ENCODE peak calls at places on chromosomes 4 and X, in seven cellular contexts. One of them, this sample, is unnamed.
A peak's percentile ranks its signal among the peaks of the same experiment; 100 is the strongest.

GRCh38 chr4:155802573-155802972 is 43.8 kb downstream of the GUCY1B1 start:
- DNase-seq in transverse colon: no peak
- DNase-seq in tibial artery: no peak
- DNase-seq in brain microvascular endothelial cell: no peak
- DNase-seq in IMR-90: peak; percentile 58
- DNase-seq in CD8-positive, alpha-beta T cell: no peak
- DNase-seq in lower lobe of right lung: no peak
- DNase-seq in this sample: no peak

GRCh38 chr4:81786063-81786763 is 314.5 kb upstream of the RASGEF1B start:
- DNase-seq in transverse colon: peak; percentile 19
- DNase-seq in tibial artery: no peak
- DNase-seq in brain microvascular endothelial cell: peak; percentile 27
- DNase-seq in IMR-90: no peak
- DNase-seq in CD8-positive, alpha-beta T cell: no peak
- DNase-seq in lower lobe of right lung: no peak
- DNase-seq in this sample: peak; percentile 31

GRCh38 chr4:187849556-187850245 is 145.9 kb upstream of the ZFP42 start:
- DNase-seq in transverse colon: no peak
- DNase-seq in tibial artery: no peak
- DNase-seq in brain microvascular endothelial cell: no peak
- DNase-seq in IMR-90: no peak
- DNase-seq in CD8-positive, alpha-beta T cell: no peak
- DNase-seq in lower lobe of right lung: no peak
- DNase-seq in this sample: no peak

GRCh38 chr4:78749258-78749971 is 26.7 kb upstream of the BMP2K start:
- DNase-seq in transverse colon: no peak
- DNase-seq in tibial artery: no peak
- DNase-seq in brain microvascular endothelial cell: no peak
- DNase-seq in IMR-90: no peak
- DNase-seq in CD8-positive, alpha-beta T cell: no peak
- DNase-seq in lower lobe of right lung: no peak
- DNase-seq in this sample: no peak

GRCh38 chr4:79757580-79757979 is 315.4 kb downstream of the ANTXR2 start:
- DNase-seq in transverse colon: no peak
- DNase-seq in tibial artery: no peak
- DNase-seq in brain microvascular endothelial cell: no peak
- DNase-seq in IMR-90: no peak
- DNase-seq in CD8-positive, alpha-beta T cell: no peak
- DNase-seq in lower lobe of right lung: no peak
- DNase-seq in this sample: no peak

GRCh38 chrX:14864626-14865025 is 8.2 kb downstream of the FANCB start:
- DNase-seq in transverse colon: no peak
- DNase-seq in tibial artery: no peak
- DNase-seq in brain microvascular endothelial cell: no peak
- DNase-seq in IMR-90: peak; percentile 76
- DNase-seq in CD8-positive, alpha-beta T cell: no peak
- DNase-seq in lower lobe of right lung: no peak
- DNase-seq in this sample: no peak

GRCh38 chr4:171813195-171813955 is at the start of gene GALNTL6:
- DNase-seq in transverse colon: no peak
- DNase-seq in tibial artery: no peak
- DNase-seq in brain microvascular endothelial cell: no peak
- DNase-seq in IMR-90: no peak
- DNase-seq in CD8-positive, alpha-beta T cell: no peak
- DNase-seq in lower lobe of right lung: peak; percentile 41
- DNase-seq in this sample: no peak

GRCh38 chrX:30906726-30907125 is 17.7 kb upstream of the TAB3 start:
- DNase-seq in transverse colon: no peak
- DNase-seq in tibial artery: no peak
- DNase-seq in brain microvascular endothelial cell: peak; percentile 32
- DNase-seq in IMR-90: peak; percentile 54
- DNase-seq in CD8-positive, alpha-beta T cell: no peak
- DNase-seq in lower lobe of right lung: no peak
- DNase-seq in this sample: no peak

GRCh38 chr4:185634066-185634652 is 98.9 kb upstream of the PDLIM3 start:
- DNase-seq in transverse colon: no peak
- DNase-seq in tibial artery: no peak
- DNase-seq in brain microvascular endothelial cell: no peak
- DNase-seq in IMR-90: peak; percentile 7
- DNase-seq in CD8-positive, alpha-beta T cell: no peak
- DNase-seq in lower lobe of right lung: no peak
- DNase-seq in this sample: peak; percentile 49

GRCh38 chr4:1968667-1969295 is 40.0 kb downstream of the NELFA start:
- DNase-seq in transverse colon: no peak
- DNase-seq in tibial artery: no peak
- DNase-seq in brain microvascular endothelial cell: no peak
- DNase-seq in IMR-90: no peak
- DNase-seq in CD8-positive, alpha-beta T cell: no peak
- DNase-seq in lower lobe of right lung: no peak
- DNase-seq in this sample: no peak

GRCh38 chr4:84647307-84647884 is 64.5 kb downstream of the CDS1 start:
- DNase-seq in transverse colon: no peak
- DNase-seq in tibial artery: no peak
- DNase-seq in brain microvascular endothelial cell: no peak
- DNase-seq in IMR-90: no peak
- DNase-seq in CD8-positive, alpha-beta T cell: no peak
- DNase-seq in lower lobe of right lung: no peak
- DNase-seq in this sample: peak; percentile 22

GRCh38 chr4:84644087-84644486 is 61.2 kb downstream of the CDS1 start:
- DNase-seq in transverse colon: no peak
- DNase-seq in tibial artery: no peak
- DNase-seq in brain microvascular endothelial cell: no peak
- DNase-seq in IMR-90: no peak
- DNase-seq in CD8-positive, alpha-beta T cell: no peak
- DNase-seq in lower lobe of right lung: no peak
- DNase-seq in this sample: no peak

GRCh38 chr4:84648863-84649647 is 66.1 kb downstream of the CDS1 start:
- DNase-seq in transverse colon: peak; percentile 38
- DNase-seq in tibial artery: no peak
- DNase-seq in brain microvascular endothelial cell: no peak
- DNase-seq in IMR-90: no peak
- DNase-seq in CD8-positive, alpha-beta T cell: no peak
- DNase-seq in lower lobe of right lung: no peak
- DNase-seq in this sample: no peak

GRCh38 chr4:84652478-84652877 is 69.6 kb downstream of the CDS1 start:
- DNase-seq in transverse colon: no peak
- DNase-seq in tibial artery: no peak
- DNase-seq in brain microvascular endothelial cell: no peak
- DNase-seq in IMR-90: no peak
- DNase-seq in CD8-positive, alpha-beta T cell: no peak
- DNase-seq in lower lobe of right lung: no peak
- DNase-seq in this sample: no peak

GRCh38 chr4:84648185-84648584 is 65.3 kb downstream of the CDS1 start:
- DNase-seq in transverse colon: no peak
- DNase-seq in tibial artery: no peak
- DNase-seq in brain microvascular endothelial cell: no peak
- DNase-seq in IMR-90: no peak
- DNase-seq in CD8-positive, alpha-beta T cell: no peak
- DNase-seq in lower lobe of right lung: no peak
- DNase-seq in this sample: no peak
- H3K27ac ChIP-seq in transverse colon: peak overlapping the region; percentile 53
- H3K27ac ChIP-seq in tibial artery: no peak overlapping the region
- H3K27ac ChIP-seq in brain microvascular endothelial cell: no peak overlapping the region
- H3K27ac ChIP-seq in IMR-90: no peak overlapping the region
- H3K27ac ChIP-seq in CD8-positive, alpha-beta T cell: no peak overlapping the region
- H3K27ac ChIP-seq in lower lobe of right lung: no peak overlapping the region
- H3K27ac ChIP-seq in this sample: no peak overlapping the region

GRCh38 chrX:118056870-118057269 is 59.7 kb downstream of the KLHL13 start:
- DNase-seq in transverse colon: no peak
- DNase-seq in tibial artery: no peak
- DNase-seq in brain microvascular endothelial cell: no peak
- DNase-seq in IMR-90: no peak
- DNase-seq in CD8-positive, alpha-beta T cell: no peak
- DNase-seq in lower lobe of right lung: no peak
- DNase-seq in this sample: no peak

GRCh38 chrX:118058924-118059323 is 57.7 kb downstream of the KLHL13 start:
- DNase-seq in transverse colon: no peak
- DNase-seq in tibial artery: no peak
- DNase-seq in brain microvascular endothelial cell: no peak
- DNase-seq in IMR-90: peak; percentile 1
- DNase-seq in CD8-positive, alpha-beta T cell: no peak
- DNase-seq in lower lobe of right lung: no peak
- DNase-seq in this sample: no peak

GRCh38 chrX:118066867-118067515 is 49.6 kb downstream of the KLHL13 start:
- DNase-seq in transverse colon: no peak
- DNase-seq in tibial artery: no peak
- DNase-seq in brain microvascular endothelial cell: no peak
- DNase-seq in IMR-90: no peak
- DNase-seq in CD8-positive, alpha-beta T cell: no peak
- DNase-seq in lower lobe of right lung: no peak
- DNase-seq in this sample: no peak

GRCh38 chrX:118062817-118063615 is 53.6 kb downstream of the KLHL13 start:
- DNase-seq in transverse colon: no peak
- DNase-seq in tibial artery: no peak
- DNase-seq in brain microvascular endothelial cell: no peak
- DNase-seq in IMR-90: no peak
- DNase-seq in CD8-positive, alpha-beta T cell: no peak
- DNase-seq in lower lobe of right lung: no peak
- DNase-seq in this sample: no peak

GRCh38 chrX:118062048-118062789 is 54.4 kb downstream of the KLHL13 start:
- DNase-seq in transverse colon: no peak
- DNase-seq in tibial artery: no peak
- DNase-seq in brain microvascular endothelial cell: no peak
- DNase-seq in IMR-90: no peak
- DNase-seq in CD8-positive, alpha-beta T cell: no peak
- DNase-seq in lower lobe of right lung: no peak
- DNase-seq in this sample: no peak
- H3K27ac ChIP-seq in transverse colon: no peak overlapping the region
- H3K27ac ChIP-seq in tibial artery: no peak overlapping the region
- H3K27ac ChIP-seq in brain microvascular endothelial cell: no peak overlapping the region
- H3K27ac ChIP-seq in IMR-90: no peak overlapping the region
- H3K27ac ChIP-seq in CD8-positive, alpha-beta T cell: no peak overlapping the region
- H3K27ac ChIP-seq in lower lobe of right lung: no peak overlapping the region
- H3K27ac ChIP-seq in this sample: no peak overlapping the region

GRCh38 chrX:9866633-9867032 is 80.4 kb downstream of the SHROOM2 start:
- DNase-seq in transverse colon: no peak
- DNase-seq in tibial artery: no peak
- DNase-seq in brain microvascular endothelial cell: no peak
- DNase-seq in IMR-90: no peak
- DNase-seq in CD8-positive, alpha-beta T cell: no peak
- DNase-seq in lower lobe of right lung: no peak
- DNase-seq in this sample: no peak
- H3K27ac ChIP-seq in transverse colon: no peak overlapping the region
- H3K27ac ChIP-seq in tibial artery: no peak overlapping the region
- H3K27ac ChIP-seq in brain microvascular endothelial cell: no peak overlapping the region
- H3K27ac ChIP-seq in IMR-90: no peak overlapping the region
- H3K27ac ChIP-seq in CD8-positive, alpha-beta T cell: no peak overlapping the region
- H3K27ac ChIP-seq in lower lobe of right lung: peak overlapping the region; percentile 58
- H3K27ac ChIP-seq in this sample: no peak overlapping the region

GRCh38 chr4:183989471-183989870 is 84.4 kb downstream of the STOX2 start:
- DNase-seq in transverse colon: no peak
- DNase-seq in tibial artery: no peak
- DNase-seq in brain microvascular endothelial cell: no peak
- DNase-seq in IMR-90: peak; percentile 83
- DNase-seq in CD8-positive, alpha-beta T cell: no peak
- DNase-seq in lower lobe of right lung: no peak
- DNase-seq in this sample: no peak

GRCh38 chr4:183986645-183987528 is 81.8 kb downstream of the STOX2 start:
- DNase-seq in transverse colon: no peak
- DNase-seq in tibial artery: no peak
- DNase-seq in brain microvascular endothelial cell: no peak
- DNase-seq in IMR-90: no peak
- DNase-seq in CD8-positive, alpha-beta T cell: no peak
- DNase-seq in lower lobe of right lung: no peak
- DNase-seq in this sample: no peak

GRCh38 chr4:183988874-183989273 is 83.8 kb downstream of the STOX2 start:
- DNase-seq in transverse colon: no peak
- DNase-seq in tibial artery: no peak
- DNase-seq in brain microvascular endothelial cell: no peak
- DNase-seq in IMR-90: no peak
- DNase-seq in CD8-positive, alpha-beta T cell: no peak
- DNase-seq in lower lobe of right lung: no peak
- DNase-seq in this sample: no peak

GRCh38 chr4:183987529-183987946 is 82.4 kb downstream of the STOX2 start:
- DNase-seq in transverse colon: peak; percentile 66
- DNase-seq in tibial artery: peak; percentile 37
- DNase-seq in brain microvascular endothelial cell: peak; percentile 88
- DNase-seq in IMR-90: peak; percentile 91
- DNase-seq in CD8-positive, alpha-beta T cell: no peak
- DNase-seq in lower lobe of right lung: peak; percentile 69
- DNase-seq in this sample: no peak

GRCh38 chr4:183987987-183988392 is 82.9 kb downstream of the STOX2 start:
- DNase-seq in transverse colon: peak; percentile 61
- DNase-seq in tibial artery: peak; percentile 53
- DNase-seq in brain microvascular endothelial cell: peak; percentile 95
- DNase-seq in IMR-90: peak; percentile 95
- DNase-seq in CD8-positive, alpha-beta T cell: no peak
- DNase-seq in lower lobe of right lung: peak; percentile 52
- DNase-seq in this sample: no peak
- H3K27ac ChIP-seq in transverse colon: peak overlapping the region; percentile 65
- H3K27ac ChIP-seq in tibial artery: peak overlapping the region; percentile 50
- H3K27ac ChIP-seq in brain microvascular endothelial cell: peak overlapping the region; percentile 78
- H3K27ac ChIP-seq in IMR-90: peak overlapping the region; percentile 92
- H3K27ac ChIP-seq in CD8-positive, alpha-beta T cell: no peak overlapping the region
- H3K27ac ChIP-seq in lower lobe of right lung: peak overlapping the region; percentile 64
- H3K27ac ChIP-seq in this sample: no peak overlapping the region